ENCODE peak calls at places on chromosomes 16 and 17, in six cellular contexts. E, L, T, Z, N and M are unnamed samples.

GRCh38 chr16:10828851-10829331 is 10.3 kb upstream of the TVP23A start:
- DNase-seq in E (no peak), L (no peak), T (peak), Z (no peak), N (no peak), M (no peak)

GRCh38 chr17:78737332-78737731 is 44.7 kb downstream of the CYTH1 start:
- DNase-seq in E (no peak), L (no peak), T (no peak), Z (no peak), N (no peak), M (no peak)

GRCh38 chr17:45820052-45820780 is 24.5 kb upstream of the SPPL2C start:
- DNase-seq in E (no peak), L (no peak), T (no peak), Z (no peak), N (no peak), M (no peak)

GRCh38 chr17:44599298-44600175 is 42.3 kb downstream of the FZD2 start:
- DNase-seq in E (no peak), L (no peak), T (peak), Z (no peak), N (no peak), M (no peak)

GRCh38 chr17:82205720-82206508 is 6.7 kb downstream of the CCDC57 start:
- DNase-seq in E (peak), L (peak), T (peak), Z (peak), N (peak), M (peak)

GRCh38 chr17:58920773-58921172 is 165.1 kb downstream of the PPM1E start:
- DNase-seq in E (no peak), L (no peak), T (no peak), Z (no peak), N (no peak), M (no peak)

GRCh38 chr16:28623172-28623711 is 13.4 kb upstream of the SULT1A1 start:
- DNase-seq in E (peak), L (peak), T (no peak), Z (peak), N (peak), M (peak)

GRCh38 chr17:63911657-63912100 is 621 bp upstream of the CSHL1 start:
- DNase-seq in E (no peak), L (peak), T (no peak), Z (peak), N (peak), M (peak)